ENCODE peak calls at places on chromosomes 13 and 19, in ten cellular contexts. Y is heart left ventricle, H is stomach, E is NB4, P is AG09309, C is ovary, G is IMR-90, B is left lung, X is left ventricle myocardium inferior, D is AG04450. A is an unnamed sample.

GRCh38 chr13:28463481-28463880 is 31.4 kb downstream of the FLT1 start:
- DNase-seq in Y (no peak), H (no peak), E (no peak), P (no peak), C (no peak), G (peak; percentile 27), B (no peak), X (no peak), D (no peak), A (no peak)

GRCh38 chr13:104006625-104007061 is 940.4 kb upstream of the SLC10A2 start:
- DNase-seq in Y (no peak), H (no peak), E (no peak), P (no peak), C (no peak), G (peak; percentile 50), B (no peak), X (no peak), D (no peak), A (peak; percentile 29)

GRCh38 chr13:32638739-32639138 is 52.5 kb downstream of the PDS5B start:
- DNase-seq in Y (no peak), H (no peak), E (peak; percentile 26), P (no peak), C (no peak), G (no peak), B (no peak), X (no peak), D (no peak), A (no peak)

GRCh38 chr13:112812306-112813034 is 122.6 kb downstream of the ATP11A start:
- DNase-seq in Y (no peak), H (peak; percentile 18), E (no peak), P (no peak), C (no peak), G (no peak), B (no peak), X (no peak), D (no peak), A (no peak)

GRCh38 chr13:106455190-106455589 is 80.3 kb downstream of the EFNB2 start:
- DNase-seq in Y (no peak), H (no peak), E (no peak), P (no peak), C (no peak), G (no peak), B (no peak), X (no peak), D (no peak), A (no peak)

GRCh38 chr13:92966341-92966740 is 260.3 kb upstream of the GPC6 start:
- DNase-seq in Y (no peak), H (no peak), E (no peak), P (no peak), C (no peak), G (no peak), B (no peak), X (no peak), D (no peak), A (no peak)

GRCh38 chr13:33610471-33611015 is 207.4 kb upstream of the RFC3 start:
- DNase-seq in Y (peak; percentile 67), H (no peak), E (peak; percentile 46), P (no peak), C (peak; percentile 24), G (no peak), B (no peak), X (peak; percentile 78), D (no peak), A (peak; percentile 44)

GRCh38 chr13:45278096-45278645 is 62.8 kb downstream of the TPT1 start:
- DNase-seq in Y (no peak), H (no peak), E (no peak), P (no peak), C (no peak), G (no peak), B (no peak), X (no peak), D (no peak), A (peak; percentile 21)

GRCh38 chr19:21910318-21910717 is 74.3 kb upstream of the ZNF43 start:
- DNase-seq in Y (no peak), H (no peak), E (no peak), P (no peak), C (no peak), G (no peak), B (no peak), X (no peak), D (no peak), A (peak; percentile 4)

GRCh38 chr13:80586356-80586755 is 245.4 kb upstream of the SPRY2 start:
- DNase-seq in Y (no peak), H (no peak), E (no peak), P (no peak), C (no peak), G (no peak), B (no peak), X (no peak), D (no peak), A (peak; percentile 63)

GRCh38 chr13:44191103-44191502 is 182.5 kb upstream of the SERP2 start:
- DNase-seq in Y (no peak), H (no peak), E (no peak), P (no peak), C (no peak), G (no peak), B (no peak), X (no peak), D (no peak), A (no peak)

GRCh38 chr19:33403221-33403972 is 29.9 kb downstream of the CEBPG start:
- DNase-seq in Y (no peak), H (peak; percentile 59), E (no peak), P (no peak), C (no peak), G (no peak), B (peak; percentile 62), X (no peak), D (no peak), A (no peak)

GRCh38 chr19:42422092-42422575 is 5.1 kb downstream of the LIPE start:
- DNase-seq in Y (peak; percentile 59), H (no peak), E (no peak), P (no peak), C (no peak), G (no peak), B (no peak), X (no peak), D (no peak), A (no peak)

GRCh38 chr13:59478908-59479307 is 684.8 kb downstream of the DIAPH3 start:
- DNase-seq in Y (no peak), H (no peak), E (no peak), P (no peak), C (no peak), G (no peak), B (no peak), X (no peak), D (no peak), A (no peak)

GRCh38 chr19:3968556-3969434 is 2.1 kb downstream of the DAPK3 start:
- DNase-seq in Y (peak; percentile 96), H (peak; percentile 87), E (peak; percentile 16), P (peak; percentile 95), C (peak; percentile 86), G (peak; percentile 100), B (peak; percentile 90), X (peak; percentile 91), D (peak; percentile 100), A (peak; percentile 99)

GRCh38 chr13:71964491-71965108 is 97.6 kb upstream of the DACH1 start:
- DNase-seq in Y (no peak), H (no peak), E (no peak), P (no peak), C (no peak), G (no peak), B (no peak), X (no peak), D (no peak), A (peak; percentile 2)
- H3K4me3 ChIP-seq in Y (no peak overlapping the region), H (no peak overlapping the region), E (no peak overlapping the region), P (no peak overlapping the region), C (no peak overlapping the region), G (no peak overlapping the region), B (peak overlapping the region; percentile 28), X (no peak overlapping the region), D (no peak overlapping the region), A (no peak overlapping the region)

GRCh38 chr19:19498255-19498991 is 16.9 kb downstream of the TSSK6 start:
- DNase-seq in Y (no peak), H (no peak), E (no peak), P (no peak), C (no peak), G (no peak), B (no peak), X (no peak), D (no peak), A (no peak)

GRCh38 chr19:19502281-19502680 is 13.1 kb downstream of the TSSK6 start:
- DNase-seq in Y (no peak), H (no peak), E (no peak), P (no peak), C (no peak), G (no peak), B (no peak), X (no peak), D (no peak), A (no peak)

GRCh38 chr19:19501798-19502197 is 13.6 kb downstream of the TSSK6 start:
- DNase-seq in Y (no peak), H (no peak), E (no peak), P (no peak), C (no peak), G (no peak), B (no peak), X (no peak), D (no peak), A (no peak)

GRCh38 chr19:19500975-19501644 is 14.2 kb downstream of the TSSK6 start:
- DNase-seq in Y (no peak), H (no peak), E (no peak), P (no peak), C (no peak), G (no peak), B (no peak), X (no peak), D (no peak), A (no peak)

GRCh38 chr19:19499272-19499995 is 15.9 kb downstream of the TSSK6 start:
- DNase-seq in Y (no peak), H (no peak), E (no peak), P (no peak), C (no peak), G (no peak), B (no peak), X (no peak), D (no peak), A (no peak)
- TF ChIP-seq CTCF in Y (no peak), H (no peak), E (no peak), P (no peak), C (no peak), G (no peak), B (no peak), X (no peak), D (no peak), A (no peak)

GRCh38 chr13:49996951-49997895 is at the start of gene TRIM13:
- DNase-seq in Y (peak; percentile 89), H (peak; percentile 91), E (peak; percentile 94), P (peak; percentile 63), C (peak; percentile 91), G (peak; percentile 88), B (peak; percentile 90), X (peak; percentile 92), D (peak; percentile 65), A (peak; percentile 95)
- H3K4me3 ChIP-seq in Y (peak within 1 kb of the TSS; percentile 60), H (peak within 1 kb of the TSS; percentile 79), E (peak within 1 kb of the TSS; percentile 98), P (peak within 1 kb of the TSS; percentile 83), C (peak within 1 kb of the TSS; percentile 90), G (peak within 1 kb of the TSS; percentile 87), B (peak within 1 kb of the TSS; percentile 76), X (peak within 1 kb of the TSS; percentile 91), D (peak within 1 kb of the TSS; percentile 83), A (peak within 1 kb of the TSS; percentile 87)

DNA sequence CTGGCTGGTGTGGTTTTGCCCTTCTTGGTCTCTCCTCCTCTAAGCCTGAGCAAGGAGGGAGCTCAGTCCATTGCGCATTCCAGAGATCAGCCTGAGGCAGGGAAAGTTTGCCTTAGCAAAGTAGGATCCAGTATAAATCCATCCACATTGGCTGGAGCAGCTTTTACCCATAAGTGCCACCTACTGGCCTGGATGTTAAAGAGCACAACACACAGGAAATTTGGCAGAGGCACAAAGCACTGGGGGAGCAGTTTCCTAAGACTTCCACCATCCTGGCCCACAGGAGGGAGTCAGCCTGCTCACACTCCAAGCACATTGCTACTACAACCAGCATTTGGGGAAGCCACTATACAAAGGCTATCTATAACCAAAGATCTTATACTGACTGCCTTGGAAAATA is 1124.2 kb downstream of the SLITRK1 start:
- DNase-seq in Y (no peak), H (no peak), E (peak; percentile 40), P (no peak), C (no peak), G (peak; percentile 17), B (no peak), X (no peak), D (no peak), A (peak; percentile 36)
- TF ChIP-seq CTCF in Y (no peak), H (no peak), E (peak; percentile 56), P (peak; percentile 35), C (no peak), G (peak; percentile 25), B (no peak), X (no peak), D (peak; percentile 33), A (peak; percentile 10)